ENCODE peak calls at places on chromosome 2, in nine cellular contexts. One of them, this sample, is unnamed.

GRCh38 chr2:121634354-121635307 is 14.6 kb downstream of the CLASP1 start:
- DNase-seq in MCF 10A: peak
- DNase-seq in cardiac fibroblast: no peak
- DNase-seq in lower lobe of right lung: no peak
- DNase-seq in HCT116: peak
- DNase-seq in AG04449: no peak
- DNase-seq in BJ: peak
- DNase-seq in right lobe of liver: no peak
- DNase-seq in choroid plexus epithelial cell: no peak
- DNase-seq in this sample: no peak

GRCh38 chr2:129170570-129170969 is 808.9 kb upstream of the RAB6C start:
- DNase-seq in MCF 10A: no peak
- DNase-seq in cardiac fibroblast: no peak
- DNase-seq in lower lobe of right lung: no peak
- DNase-seq in HCT116: no peak
- DNase-seq in AG04449: no peak
- DNase-seq in BJ: no peak
- DNase-seq in right lobe of liver: no peak
- DNase-seq in choroid plexus epithelial cell: no peak
- DNase-seq in this sample: no peak

GRCh38 chr2:202034249-202035088 is 814 bp downstream of the FZD7 start:
- DNase-seq in MCF 10A: peak
- DNase-seq in cardiac fibroblast: peak
- DNase-seq in lower lobe of right lung: peak
- DNase-seq in HCT116: no peak
- DNase-seq in AG04449: no peak
- DNase-seq in BJ: no peak
- DNase-seq in right lobe of liver: no peak
- DNase-seq in choroid plexus epithelial cell: peak
- DNase-seq in this sample: peak

GRCh38 chr2:201654611-201655384 is 11.5 kb upstream of the TMEM237 start:
- DNase-seq in MCF 10A: peak
- DNase-seq in cardiac fibroblast: peak
- DNase-seq in lower lobe of right lung: no peak
- DNase-seq in HCT116: no peak
- DNase-seq in AG04449: peak
- DNase-seq in BJ: peak
- DNase-seq in right lobe of liver: no peak
- DNase-seq in choroid plexus epithelial cell: peak
- DNase-seq in this sample: no peak

GRCh38 chr2:162013514-162014205 is 60.4 kb downstream of the DPP4 start:
- DNase-seq in MCF 10A: no peak
- DNase-seq in cardiac fibroblast: no peak
- DNase-seq in lower lobe of right lung: no peak
- DNase-seq in HCT116: no peak
- DNase-seq in AG04449: no peak
- DNase-seq in BJ: no peak
- DNase-seq in right lobe of liver: no peak
- DNase-seq in choroid plexus epithelial cell: no peak
- DNase-seq in this sample: no peak

GRCh38 chr2:45210466-45211195 is 201.4 kb upstream of the SIX2 start:
- DNase-seq in MCF 10A: peak
- DNase-seq in cardiac fibroblast: no peak
- DNase-seq in lower lobe of right lung: no peak
- DNase-seq in HCT116: no peak
- DNase-seq in AG04449: no peak
- DNase-seq in BJ: no peak
- DNase-seq in right lobe of liver: no peak
- DNase-seq in choroid plexus epithelial cell: no peak
- DNase-seq in this sample: no peak

GRCh38 chr2:40032650-40033319 is 253.7 kb upstream of the THUMPD2 start:
- DNase-seq in MCF 10A: peak
- DNase-seq in cardiac fibroblast: peak
- DNase-seq in lower lobe of right lung: no peak
- DNase-seq in HCT116: no peak
- DNase-seq in AG04449: peak
- DNase-seq in BJ: peak
- DNase-seq in right lobe of liver: no peak
- DNase-seq in choroid plexus epithelial cell: no peak
- DNase-seq in this sample: no peak

GRCh38 chr2:237490009-237490804 is 3.2 kb downstream of the MLPH start:
- DNase-seq in MCF 10A: no peak
- DNase-seq in cardiac fibroblast: no peak
- DNase-seq in lower lobe of right lung: no peak
- DNase-seq in HCT116: no peak
- DNase-seq in AG04449: no peak
- DNase-seq in BJ: no peak
- DNase-seq in right lobe of liver: no peak
- DNase-seq in choroid plexus epithelial cell: no peak
- DNase-seq in this sample: no peak

GRCh38 chr2:227191367-227191766 is 26.9 kb downstream of the COL4A3 start:
- DNase-seq in MCF 10A: peak
- DNase-seq in cardiac fibroblast: peak
- DNase-seq in lower lobe of right lung: no peak
- DNase-seq in HCT116: peak
- DNase-seq in AG04449: no peak
- DNase-seq in BJ: no peak
- DNase-seq in right lobe of liver: no peak
- DNase-seq in choroid plexus epithelial cell: peak
- DNase-seq in this sample: no peak

GRCh38 chr2:56981554-56981953 is 797.8 kb downstream of the CCDC85A start:
- DNase-seq in MCF 10A: no peak
- DNase-seq in cardiac fibroblast: no peak
- DNase-seq in lower lobe of right lung: no peak
- DNase-seq in HCT116: no peak
- DNase-seq in AG04449: peak
- DNase-seq in BJ: peak
- DNase-seq in right lobe of liver: no peak
- DNase-seq in choroid plexus epithelial cell: peak
- DNase-seq in this sample: no peak

GRCh38 chr2:33034784-33035183 is 88.0 kb downstream of the LTBP1 start:
- DNase-seq in MCF 10A: peak
- DNase-seq in cardiac fibroblast: peak
- DNase-seq in lower lobe of right lung: no peak
- DNase-seq in HCT116: no peak
- DNase-seq in AG04449: no peak
- DNase-seq in BJ: no peak
- DNase-seq in right lobe of liver: no peak
- DNase-seq in choroid plexus epithelial cell: peak
- DNase-seq in this sample: no peak

GRCh38 chr2:224904390-224904789 is 137.9 kb downstream of the DOCK10 start:
- DNase-seq in MCF 10A: peak
- DNase-seq in cardiac fibroblast: peak
- DNase-seq in lower lobe of right lung: no peak
- DNase-seq in HCT116: no peak
- DNase-seq in AG04449: no peak
- DNase-seq in BJ: no peak
- DNase-seq in right lobe of liver: no peak
- DNase-seq in choroid plexus epithelial cell: peak
- DNase-seq in this sample: no peak

GRCh38 chr2:22912398-22912797 is 472.6 kb upstream of the KLHL29 start:
- DNase-seq in MCF 10A: no peak
- DNase-seq in cardiac fibroblast: no peak
- DNase-seq in lower lobe of right lung: no peak
- DNase-seq in HCT116: no peak
- DNase-seq in AG04449: no peak
- DNase-seq in BJ: no peak
- DNase-seq in right lobe of liver: no peak
- DNase-seq in choroid plexus epithelial cell: no peak
- DNase-seq in this sample: no peak

GRCh38 chr2:33236457-33236856 is 240.0 kb upstream of the RASGRP3 start:
- DNase-seq in MCF 10A: peak
- DNase-seq in cardiac fibroblast: peak
- DNase-seq in lower lobe of right lung: no peak
- DNase-seq in HCT116: no peak
- DNase-seq in AG04449: no peak
- DNase-seq in BJ: no peak
- DNase-seq in right lobe of liver: no peak
- DNase-seq in choroid plexus epithelial cell: peak
- DNase-seq in this sample: no peak

GRCh38 chr2:38862481-38862880 is 13.3 kb downstream of the DHX57 start:
- DNase-seq in MCF 10A: no peak
- DNase-seq in cardiac fibroblast: no peak
- DNase-seq in lower lobe of right lung: no peak
- DNase-seq in HCT116: no peak
- DNase-seq in AG04449: no peak
- DNase-seq in BJ: no peak
- DNase-seq in right lobe of liver: no peak
- DNase-seq in choroid plexus epithelial cell: no peak
- DNase-seq in this sample: no peak

GRCh38 chr2:229858351-229858750 is 63.5 kb downstream of the TRIP12 start:
- DNase-seq in MCF 10A: no peak
- DNase-seq in cardiac fibroblast: no peak
- DNase-seq in lower lobe of right lung: no peak
- DNase-seq in HCT116: no peak
- DNase-seq in AG04449: no peak
- DNase-seq in BJ: no peak
- DNase-seq in right lobe of liver: no peak
- DNase-seq in choroid plexus epithelial cell: no peak
- DNase-seq in this sample: no peak

GRCh38 chr2:208359632-208359986 is 47.0 kb upstream of the PTH2R start:
- DNase-seq in MCF 10A: no peak
- DNase-seq in cardiac fibroblast: no peak
- DNase-seq in lower lobe of right lung: no peak
- DNase-seq in HCT116: no peak
- DNase-seq in AG04449: no peak
- DNase-seq in BJ: no peak
- DNase-seq in right lobe of liver: peak
- DNase-seq in choroid plexus epithelial cell: no peak
- DNase-seq in this sample: no peak

DNA sequence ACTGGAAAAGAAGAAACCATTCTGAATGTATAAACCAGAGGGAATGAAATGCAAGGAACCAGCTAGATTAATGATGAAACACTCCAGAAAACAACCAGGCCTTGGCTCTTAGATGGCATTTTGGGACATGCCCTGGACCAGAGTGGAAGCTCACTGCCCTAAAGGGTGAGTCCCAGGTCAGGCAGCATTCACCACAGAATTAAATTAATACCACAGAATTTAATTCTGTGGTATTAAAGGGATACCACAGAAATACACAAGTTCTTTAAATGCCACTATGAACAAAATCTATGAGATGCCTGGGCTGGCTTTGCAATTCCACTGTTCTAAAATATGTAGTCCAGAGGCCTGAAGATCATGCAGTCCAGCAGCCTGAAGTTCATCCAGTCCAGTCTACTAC is 122.3 kb upstream of the KYNU start:
- DNase-seq in MCF 10A: no peak
- DNase-seq in cardiac fibroblast: no peak
- DNase-seq in lower lobe of right lung: no peak
- DNase-seq in HCT116: no peak
- DNase-seq in AG04449: no peak
- DNase-seq in BJ: no peak
- DNase-seq in right lobe of liver: no peak
- DNase-seq in choroid plexus epithelial cell: no peak
- DNase-seq in this sample: no peak
- TF ChIP-seq CTCF in MCF 10A: no peak
- TF ChIP-seq CTCF in cardiac fibroblast: no peak
- TF ChIP-seq CTCF in lower lobe of right lung: no peak
- TF ChIP-seq CTCF in HCT116: no peak
- TF ChIP-seq CTCF in AG04449: no peak
- TF ChIP-seq CTCF in BJ: no peak
- TF ChIP-seq CTCF in right lobe of liver: no peak
- TF ChIP-seq CTCF in choroid plexus epithelial cell: no peak
- TF ChIP-seq CTCF in this sample: no peak

GRCh38 chr2:196482119-196483065 is 157.1 kb upstream of the CCDC150 start:
- DNase-seq in MCF 10A: peak
- DNase-seq in cardiac fibroblast: peak
- DNase-seq in lower lobe of right lung: no peak
- DNase-seq in HCT116: no peak
- DNase-seq in AG04449: no peak
- DNase-seq in BJ: no peak
- DNase-seq in right lobe of liver: no peak
- DNase-seq in choroid plexus epithelial cell: peak
- DNase-seq in this sample: no peak
- TF ChIP-seq CTCF in MCF 10A: no peak
- TF ChIP-seq CTCF in cardiac fibroblast: no peak
- TF ChIP-seq CTCF in lower lobe of right lung: no peak
- TF ChIP-seq CTCF in HCT116: peak
- TF ChIP-seq CTCF in AG04449: no peak
- TF ChIP-seq CTCF in BJ: no peak
- TF ChIP-seq CTCF in right lobe of liver: no peak
- TF ChIP-seq CTCF in choroid plexus epithelial cell: no peak
- TF ChIP-seq CTCF in this sample: no peak

DNA sequence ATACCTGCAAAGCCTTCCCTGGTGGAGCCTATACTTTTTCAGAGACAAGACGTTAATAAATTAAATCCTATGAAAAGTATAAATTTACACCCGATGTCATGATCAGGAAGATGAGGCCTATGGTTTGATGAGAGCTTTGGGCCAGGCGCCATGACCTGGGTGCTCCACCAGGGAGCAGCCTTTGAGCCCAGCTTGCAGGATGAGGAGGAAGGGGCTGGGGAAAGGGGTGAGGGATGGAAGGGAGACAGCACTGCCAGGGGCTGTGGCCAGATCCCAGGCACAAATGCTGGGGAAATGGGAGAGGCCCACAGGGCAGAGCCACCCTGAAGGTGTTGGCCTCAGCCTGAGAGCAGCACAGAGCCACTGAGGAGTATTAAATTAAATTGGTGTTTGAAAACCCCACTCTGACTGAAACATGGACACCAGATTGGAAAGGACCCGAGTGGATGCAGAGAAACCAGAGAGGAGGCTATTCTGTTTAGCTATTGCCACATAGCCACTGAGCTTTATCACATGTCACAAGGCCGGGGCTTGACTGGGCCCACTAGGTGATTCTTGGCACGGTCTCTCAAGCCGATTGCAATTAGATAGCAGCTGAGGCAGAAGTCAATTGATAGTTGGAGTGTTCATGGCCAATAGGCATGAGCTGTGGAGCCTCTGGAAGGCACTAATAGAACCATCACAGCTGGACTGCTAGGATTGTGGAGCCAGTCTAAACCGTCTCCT is 9.6 kb upstream of the FAHD2A start:
- DNase-seq in MCF 10A: no peak
- DNase-seq in cardiac fibroblast: no peak
- DNase-seq in lower lobe of right lung: no peak
- DNase-seq in HCT116: no peak
- DNase-seq in AG04449: no peak
- DNase-seq in BJ: no peak
- DNase-seq in right lobe of liver: peak
- DNase-seq in choroid plexus epithelial cell: no peak
- DNase-seq in this sample: no peak
- TF ChIP-seq CTCF in MCF 10A: no peak
- TF ChIP-seq CTCF in cardiac fibroblast: peak
- TF ChIP-seq CTCF in lower lobe of right lung: no peak
- TF ChIP-seq CTCF in HCT116: peak
- TF ChIP-seq CTCF in AG04449: peak
- TF ChIP-seq CTCF in BJ: peak
- TF ChIP-seq CTCF in right lobe of liver: no peak
- TF ChIP-seq CTCF in choroid plexus epithelial cell: peak
- TF ChIP-seq CTCF in this sample: no peak

DNA sequence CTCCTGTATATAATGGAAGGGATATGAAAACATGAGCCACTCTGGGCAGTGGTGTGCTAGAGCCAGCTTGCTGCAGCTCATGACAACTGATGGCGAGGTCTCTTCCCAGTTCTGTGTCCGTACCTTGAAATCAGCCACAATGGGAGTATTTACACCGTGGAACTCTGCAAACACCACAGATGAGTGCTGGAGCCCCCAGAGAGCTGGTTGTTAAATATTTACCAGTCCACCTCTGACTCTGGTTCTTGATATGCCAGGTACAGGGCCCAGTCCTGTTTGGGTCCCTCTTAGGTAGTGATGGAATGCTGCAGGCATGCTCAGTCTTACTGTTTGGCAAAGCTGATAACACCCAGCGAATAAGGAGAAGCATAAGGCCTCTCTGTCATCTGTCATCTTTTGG is 116.1 kb upstream of the GLI2 start:
- DNase-seq in MCF 10A: no peak
- DNase-seq in cardiac fibroblast: no peak
- DNase-seq in lower lobe of right lung: no peak
- DNase-seq in HCT116: no peak
- DNase-seq in AG04449: no peak
- DNase-seq in BJ: no peak
- DNase-seq in right lobe of liver: no peak
- DNase-seq in choroid plexus epithelial cell: no peak
- DNase-seq in this sample: no peak
- TF ChIP-seq CTCF in MCF 10A: no peak
- TF ChIP-seq CTCF in cardiac fibroblast: no peak
- TF ChIP-seq CTCF in lower lobe of right lung: no peak
- TF ChIP-seq CTCF in HCT116: no peak
- TF ChIP-seq CTCF in AG04449: no peak
- TF ChIP-seq CTCF in BJ: no peak
- TF ChIP-seq CTCF in right lobe of liver: no peak
- TF ChIP-seq CTCF in choroid plexus epithelial cell: no peak
- TF ChIP-seq CTCF in this sample: no peak

This sample was measured in mucosa of descending colon.